ENCODE peak calls at places on chromosomes 5 and 9, in four cellular contexts. One of them, this sample, is unnamed. For H3K4me1, the result is how much of the 10 kb centered on the place peaks cover.

GRCh38 chr5:82381591-82381990 is 103.4 kb upstream of the RPS23 start:
- DNase-seq in heart left ventricle: no peak
- DNase-seq in H1: no peak
- DNase-seq in ovary: no peak
- DNase-seq in this sample: no peak

GRCh38 chr5:8756498-8757084 is 789.3 kb downstream of the SEMA5A start:
- DNase-seq in ovary: no peak
- DNase-seq in H1: no peak
- DNase-seq in heart left ventricle: no peak
- DNase-seq in this sample: no peak

GRCh38 chr9:104068546-104068945 is 25.6 kb upstream of the SMC2 start:
- DNase-seq in H1: no peak
- DNase-seq in heart left ventricle: no peak
- DNase-seq in ovary: no peak
- DNase-seq in this sample: no peak

GRCh38 chr9:96321515-96321914 is 19.5 kb upstream of the HSD17B3 start:
- DNase-seq in heart left ventricle: no peak
- DNase-seq in H1: no peak
- DNase-seq in ovary: no peak
- DNase-seq in this sample: no peak

GRCh38 chr9:131308452-131308851 is 18.9 kb downstream of the PLPP7 start:
- DNase-seq in heart left ventricle: no peak
- DNase-seq in H1: no peak
- DNase-seq in ovary: no peak
- DNase-seq in this sample: no peak

GRCh38 chr5:157607371-157608161 is 32.0 kb upstream of the ADAM19 start:
- DNase-seq in H1: no peak
- DNase-seq in ovary: no peak
- DNase-seq in heart left ventricle: no peak
- DNase-seq in this sample: no peak

GRCh38 chr5:126780165-126780827 is 3.4 kb downstream of the LMNB1 start:
- DNase-seq in H1: no peak
- DNase-seq in heart left ventricle: no peak
- DNase-seq in ovary: peak
- DNase-seq in this sample: no peak

GRCh38 chr5:41527201-41527779 is 16.9 kb upstream of the PLCXD3 start:
- DNase-seq in H1: no peak
- DNase-seq in ovary: no peak
- DNase-seq in heart left ventricle: peak
- DNase-seq in this sample: no peak

GRCh38 chr5:50814541-50814940 is 148.1 kb downstream of the PARP8 start:
- DNase-seq in ovary: no peak
- DNase-seq in H1: no peak
- DNase-seq in heart left ventricle: no peak
- DNase-seq in this sample: no peak

GRCh38 chr9:85079374-85079773 is 409.8 kb downstream of the NTRK2 start:
- DNase-seq in H1: no peak
- DNase-seq in ovary: no peak
- DNase-seq in heart left ventricle: no peak
- DNase-seq in this sample: no peak

DNA sequence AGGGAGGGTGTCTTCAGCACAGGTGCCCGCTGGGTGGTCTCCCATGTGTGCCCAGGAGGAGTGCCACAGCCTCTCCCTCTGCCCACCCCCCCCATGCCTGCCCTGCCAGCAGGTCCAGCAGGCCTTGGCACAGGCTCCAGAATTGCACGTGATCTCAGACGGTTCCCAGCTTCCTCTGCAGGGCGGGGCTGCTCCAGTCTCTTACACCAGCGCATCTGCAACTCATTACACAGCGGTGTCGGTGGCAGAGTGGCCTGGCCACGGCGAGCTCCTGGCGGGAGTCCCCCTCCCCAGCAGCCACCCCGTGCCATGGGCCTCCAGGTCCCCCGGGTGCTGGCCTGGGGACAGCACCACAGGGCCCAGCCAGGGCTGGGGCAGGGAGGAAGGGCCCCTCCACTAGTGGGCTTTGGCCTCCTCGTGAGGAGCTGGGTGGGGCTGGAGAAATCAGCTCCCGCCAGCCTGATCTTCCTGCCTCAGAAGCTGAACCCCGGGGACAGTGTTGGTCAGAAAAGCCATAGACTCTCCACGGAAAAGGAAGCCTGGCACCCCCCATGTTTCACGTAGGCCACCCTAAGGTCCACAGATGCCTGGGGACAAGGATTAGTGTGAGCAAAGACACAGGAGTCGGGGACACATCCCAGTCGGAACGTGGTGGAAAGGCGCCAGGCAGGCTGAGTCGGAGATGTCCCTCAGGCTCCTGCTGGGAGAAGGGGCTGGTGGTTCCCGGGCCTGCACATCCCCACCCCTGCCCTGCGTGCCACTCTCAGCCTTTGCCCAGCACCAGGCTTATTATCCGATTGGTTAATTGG is 40.2 kb downstream of the RXRA start:
- DNase-seq in H1: no peak
- DNase-seq in heart left ventricle: peak
- DNase-seq in ovary: peak
- DNase-seq in this sample: no peak
- TF ChIP-seq POLR2A in H1: no peak
- TF ChIP-seq POLR2A in heart left ventricle: peak
- TF ChIP-seq POLR2A in ovary: no peak
- TF ChIP-seq POLR2A in this sample: peak

GRCh38 chr9:134356496-134357470 is 30.5 kb downstream of the RXRA start:
- DNase-seq in heart left ventricle: no peak
- DNase-seq in H1: no peak
- DNase-seq in ovary: no peak
- DNase-seq in this sample: no peak
- H3K4me1 ChIP-seq in heart left ventricle: half or more
- H3K4me1 ChIP-seq in H1: under half
- H3K4me1 ChIP-seq in ovary: under half
- H3K4me1 ChIP-seq in this sample: half or more

DNA sequence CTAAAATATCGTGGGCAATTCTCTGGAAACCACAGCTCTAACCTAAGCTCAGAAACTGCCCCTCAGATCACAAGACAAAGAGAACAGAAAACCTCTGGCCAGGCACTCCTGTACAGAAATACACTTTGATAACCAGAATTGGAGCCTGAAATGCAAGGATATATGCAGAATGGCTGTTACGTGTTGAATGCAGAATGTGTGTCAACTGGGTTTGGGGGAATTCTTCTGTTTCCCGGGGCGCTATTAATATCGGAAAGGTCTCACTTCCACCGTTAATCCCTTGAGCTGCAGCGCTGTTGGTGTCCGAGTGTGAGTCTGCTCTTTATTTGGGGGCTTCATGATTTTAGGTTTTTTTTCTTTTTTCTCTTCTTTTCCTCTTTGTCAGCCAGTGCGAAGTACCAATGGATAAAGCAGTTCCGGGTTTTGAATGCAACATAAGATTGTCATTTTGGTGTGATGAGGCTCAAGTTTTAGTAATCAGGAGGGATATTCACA is 1.2 kb downstream of the PIK3R1 start:
- DNase-seq in heart left ventricle: no peak
- DNase-seq in H1: no peak
- DNase-seq in ovary: no peak
- DNase-seq in this sample: no peak
- TF ChIP-seq POLR2A in heart left ventricle: no peak
- TF ChIP-seq POLR2A in H1: no peak
- TF ChIP-seq POLR2A in ovary: no peak
- TF ChIP-seq POLR2A in this sample: no peak

GRCh38 chr5:58074717-58075116 is 385.2 kb downstream of the PLK2 start:
- DNase-seq in ovary: no peak
- DNase-seq in heart left ventricle: no peak
- DNase-seq in H1: no peak
- DNase-seq in this sample: no peak

GRCh38 chr5:58073246-58073645 is 386.6 kb downstream of the PLK2 start:
- DNase-seq in heart left ventricle: no peak
- DNase-seq in H1: no peak
- DNase-seq in ovary: no peak
- DNase-seq in this sample: no peak

GRCh38 chr5:58071566-58071965 is 388.3 kb downstream of the PLK2 start:
- DNase-seq in H1: no peak
- DNase-seq in heart left ventricle: peak
- DNase-seq in ovary: no peak
- DNase-seq in this sample: no peak

GRCh38 chr5:58074222-58074621 is 385.7 kb downstream of the PLK2 start:
- DNase-seq in ovary: no peak
- DNase-seq in H1: no peak
- DNase-seq in heart left ventricle: no peak
- DNase-seq in this sample: no peak

GRCh38 chr5:58072202-58072791 is 387.6 kb downstream of the PLK2 start:
- DNase-seq in heart left ventricle: no peak
- DNase-seq in ovary: no peak
- DNase-seq in H1: no peak
- DNase-seq in this sample: no peak
- H3K4me1 ChIP-seq in heart left ventricle: half or more
- H3K4me1 ChIP-seq in ovary: under half
- H3K4me1 ChIP-seq in H1: under half
- H3K4me1 ChIP-seq in this sample: under half

GRCh38 chr9:137416563-137417151 is 6.3 kb downstream of the EXD3 start:
- DNase-seq in heart left ventricle: peak
- DNase-seq in ovary: no peak
- DNase-seq in H1: no peak
- DNase-seq in this sample: no peak

GRCh38 chr9:137415451-137415850 is 7.5 kb downstream of the EXD3 start:
- DNase-seq in heart left ventricle: peak
- DNase-seq in ovary: no peak
- DNase-seq in H1: no peak
- DNase-seq in this sample: no peak

GRCh38 chr9:137416006-137416562 is 6.9 kb downstream of the EXD3 start:
- DNase-seq in ovary: no peak
- DNase-seq in heart left ventricle: peak
- DNase-seq in H1: no peak
- DNase-seq in this sample: no peak

GRCh38 chr9:137421838-137422667 is 909 bp downstream of the EXD3 start:
- DNase-seq in heart left ventricle: peak
- DNase-seq in ovary: no peak
- DNase-seq in H1: no peak
- DNase-seq in this sample: no peak

DNA sequence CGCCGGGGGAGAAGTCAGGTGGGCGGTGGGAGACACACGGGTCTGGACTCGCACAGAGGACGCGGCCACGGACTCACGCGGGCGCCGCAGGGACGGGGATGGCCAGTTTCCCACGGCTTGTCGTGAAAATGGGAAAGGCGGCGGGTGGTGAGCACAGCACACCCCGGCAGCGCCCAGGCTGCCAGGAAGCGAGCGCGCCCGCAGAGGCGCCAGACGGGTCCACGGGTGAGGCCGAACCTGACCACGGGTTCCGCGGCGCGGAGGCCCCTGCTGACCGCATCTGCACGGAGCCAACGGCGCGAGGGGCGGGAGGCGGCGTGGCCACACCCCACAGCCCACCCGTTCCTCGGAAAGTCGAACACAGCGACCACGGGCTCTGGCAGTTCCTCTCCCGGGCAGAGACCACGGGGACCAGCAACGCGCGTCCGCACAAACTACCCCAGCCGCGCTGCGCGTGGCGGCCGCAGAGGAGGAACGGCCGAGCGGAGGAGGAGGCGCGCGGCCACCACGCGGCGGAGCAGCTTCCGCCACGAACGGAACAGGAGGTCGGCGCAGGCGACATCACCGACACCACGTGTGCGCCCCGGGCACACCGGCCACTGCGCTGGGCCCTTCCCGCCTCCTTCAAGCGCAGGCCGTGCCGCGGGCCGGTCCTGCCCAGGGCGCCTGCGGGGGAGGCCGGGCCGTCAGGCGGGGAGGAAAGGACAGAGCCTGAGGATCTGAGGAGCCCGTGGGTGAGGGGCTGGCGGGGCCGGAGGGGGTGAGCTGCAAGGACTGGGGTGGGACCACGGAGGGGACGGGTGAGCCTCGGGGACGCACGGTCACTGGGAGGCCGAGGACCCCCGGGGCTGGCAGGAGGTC is 5.6 kb downstream of the EXD3 start:
- DNase-seq in ovary: peak
- DNase-seq in H1: peak
- DNase-seq in heart left ventricle: peak
- DNase-seq in this sample: no peak
- TF ChIP-seq POLR2A in ovary: no peak
- TF ChIP-seq POLR2A in H1: no peak
- TF ChIP-seq POLR2A in heart left ventricle: no peak
- TF ChIP-seq POLR2A in this sample: no peak

DNA sequence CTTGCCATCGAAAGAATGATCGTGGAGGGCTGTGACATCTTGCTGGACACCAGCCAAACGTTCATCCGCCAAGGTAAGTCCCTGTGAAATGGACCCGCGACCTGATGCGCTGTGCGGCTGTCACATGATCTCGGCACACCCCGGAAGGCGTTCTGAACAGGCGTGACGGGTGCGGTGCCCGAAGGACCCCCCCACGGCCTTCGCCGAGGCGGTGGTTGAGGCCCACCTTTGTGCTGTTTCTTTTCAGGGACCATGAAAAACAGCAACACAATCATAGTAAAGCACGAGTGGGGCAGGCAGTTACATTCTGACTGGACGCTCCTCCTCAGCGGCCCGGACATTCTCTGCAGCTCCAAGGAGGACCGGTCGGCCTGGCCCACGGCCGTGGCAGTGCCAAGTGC is 126.7 kb downstream of the RASGRF2 start:
- DNase-seq in ovary: no peak
- DNase-seq in heart left ventricle: no peak
- DNase-seq in H1: no peak
- DNase-seq in this sample: no peak
- H3K4me1 ChIP-seq in ovary: under half
- H3K4me1 ChIP-seq in heart left ventricle: under half
- H3K4me1 ChIP-seq in H1: under half
- H3K4me1 ChIP-seq in this sample: under half

DNA sequence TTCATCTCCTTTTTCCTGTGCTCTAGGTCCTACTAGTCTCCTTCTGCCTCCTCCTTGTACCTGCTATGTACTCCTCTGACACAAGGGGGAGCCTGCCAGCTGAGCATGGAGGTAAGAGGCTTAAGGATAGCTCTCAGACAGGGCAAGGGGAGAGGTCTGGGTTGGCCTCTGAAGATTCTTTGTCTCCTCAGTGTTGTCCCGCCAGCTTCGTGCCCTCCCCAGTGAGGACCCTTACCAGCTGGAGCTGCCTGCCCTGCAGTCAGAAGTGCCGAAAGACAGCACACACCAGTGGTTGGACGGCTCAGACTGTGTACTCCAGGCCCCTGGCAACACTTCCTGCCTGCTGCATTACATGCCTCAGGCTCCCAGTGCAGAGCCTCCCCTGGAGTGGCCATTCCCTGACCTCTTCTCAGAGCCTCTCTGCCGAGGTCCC is 3.8 kb downstream of the CREB3 start:
- DNase-seq in H1: peak
- DNase-seq in ovary: no peak
- DNase-seq in heart left ventricle: peak
- DNase-seq in this sample: no peak
- TF ChIP-seq POLR2A in H1: peak
- TF ChIP-seq POLR2A in ovary: no peak
- TF ChIP-seq POLR2A in heart left ventricle: no peak
- TF ChIP-seq POLR2A in this sample: no peak